ENCODE peak calls at places on chromosome 11, in six cellular contexts. Q is hypothalamus; T is HS-5; X is activated gamma-delta T cell treated with anti-CD3 and anti-CD28 coated beads, Interleukin-2, amount 50 U/mL, for 16 hours; K is small intestine; R is effector memory CD4-positive, alpha-beta T cell. O is an unnamed sample.

GRCh38 chr11:69437001-69437875 is 44.2 kb upstream of the LINC01488 start:
- DNase-seq in Q (no peak), T (no peak), X (no peak), K (no peak), R (no peak), O (no peak)

GRCh38 chr11:18188796-18189195 is 16.2 kb downstream of the MRGPRX4 start:
- DNase-seq in Q (no peak), T (no peak), X (no peak), K (no peak), R (no peak), O (no peak)

GRCh38 chr11:133902506-133902905 is 54.3 kb downstream of the IGSF9B start:
- DNase-seq in Q (no peak), T (no peak), X (no peak), K (no peak), R (no peak), O (no peak)

GRCh38 chr11:125407046-125407445 is 89.0 kb downstream of the FEZ1 start:
- DNase-seq in Q (no peak), T (no peak), X (no peak), K (no peak), R (no peak), O (no peak)

GRCh38 chr11:67316882-67317364 is 13.6 kb downstream of the SSH3 start:
- DNase-seq in Q (peak; percentile 77), T (peak; percentile 51), X (no peak), K (peak; percentile 75), R (no peak), O (no peak)

GRCh38 chr11:36404831-36405230 is 105.2 kb downstream of the TRAF6 start:
- DNase-seq in Q (no peak), T (no peak), X (no peak), K (no peak), R (no peak), O (no peak)

GRCh38 chr11:9765320-9766101 is 101.6 kb downstream of the SWAP70 start:
- DNase-seq in Q (no peak), T (peak; percentile 79), X (no peak), K (no peak), R (no peak), O (no peak)

GRCh38 chr11:109808569-109808968 is 284.6 kb upstream of the ZC3H12C start:
- DNase-seq in Q (no peak), T (no peak), X (no peak), K (no peak), R (no peak), O (no peak)

GRCh38 chr11:118883368-118884071 is at the start of gene CXCR5:
- DNase-seq in Q (no peak), T (no peak), X (no peak), K (no peak), R (no peak), O (no peak)

GRCh38 chr11:69545976-69546617 is 64.6 kb downstream of the LINC01488 start:
- DNase-seq in Q (no peak), T (no peak), X (no peak), K (no peak), R (no peak), O (no peak)

GRCh38 chr11:121723261-121723741 is 270.5 kb upstream of the SORL1-AS1 start:
- DNase-seq in Q (peak; percentile 53), T (no peak), X (no peak), K (no peak), R (no peak), O (no peak)

GRCh38 chr11:102428696-102429095 is 23.9 kb downstream of the TMEM123 start:
- DNase-seq in Q (no peak), T (no peak), X (no peak), K (no peak), R (no peak), O (no peak)

GRCh38 chr11:14519692-14520085 is 497 bp downstream of the PSMA1 start:
- DNase-seq in Q (no peak), T (peak; percentile 20), X (no peak), K (no peak), R (no peak), O (no peak)

GRCh38 chr11:17504330-17505107 is 27.9 kb upstream of the ABCC8 start:
- DNase-seq in Q (peak; percentile 31), T (peak; percentile 24), X (peak; percentile 66), K (peak; percentile 60), R (peak; percentile 46), O (peak; percentile 45)

GRCh38 chr11:12007769-12008737 is at the start of gene DKK3:
- DNase-seq in Q (peak; percentile 28), T (no peak), X (no peak), K (no peak), R (no peak), O (no peak)

GRCh38 chr11:96196074-96196787 is 146.8 kb downstream of the MAML2 start:
- DNase-seq in Q (no peak), T (no peak), X (no peak), K (no peak), R (no peak), O (no peak)

GRCh38 chr11:65576867-65577755 is 1.3 kb downstream of the EHBP1L1 start:
- DNase-seq in Q (no peak), T (no peak), X (no peak), K (peak; percentile 89), R (peak; percentile 34), O (peak; percentile 17)

GRCh38 chr11:119800171-119800570 is 71.2 kb upstream of the NECTIN1 start:
- DNase-seq in Q (no peak), T (no peak), X (no peak), K (peak; percentile 17), R (no peak), O (no peak)

GRCh38 chr11:110362916-110363574 is 66.6 kb upstream of the RDX start:
- DNase-seq in Q (no peak), T (no peak), X (no peak), K (no peak), R (no peak), O (no peak)

GRCh38 chr11:118214210-118214914 is 10.4 kb downstream of the JAML start:
- DNase-seq in Q (no peak), T (no peak), X (no peak), K (no peak), R (no peak), O (no peak)

GRCh38 chr11:113593698-113594308 is 112.3 kb downstream of the TMPRSS5 start:
- DNase-seq in Q (no peak), T (no peak), X (no peak), K (no peak), R (no peak), O (no peak)

GRCh38 chr11:35725880-35726279 is 63.3 kb downstream of the TRIM44 start:
- DNase-seq in Q (no peak), T (peak; percentile 41), X (no peak), K (peak; percentile 40), R (no peak), O (no peak)

GRCh38 chr11:29616611-29617010 is 400.2 kb downstream of the KCNA4 start:
- DNase-seq in Q (no peak), T (no peak), X (no peak), K (no peak), R (no peak), O (no peak)

GRCh38 chr11:12315024-12315423 is 62.3 kb upstream of the PARVA start:
- DNase-seq in Q (no peak), T (no peak), X (no peak), K (no peak), R (no peak), O (no peak)

GRCh38 chr11:17991799-17992433 is 20.9 kb downstream of the SERGEF start:
- DNase-seq in Q (no peak), T (no peak), X (peak; percentile 30), K (peak; percentile 57), R (no peak), O (no peak)

GRCh38 chr11:19199766-19200165 is 2.0 kb downstream of the CSRP3 start:
- DNase-seq in Q (no peak), T (no peak), X (no peak), K (no peak), R (no peak), O (no peak)

GRCh38 chr11:121965330-121965729 is 150.7 kb downstream of the BLID start:
- DNase-seq in Q (no peak), T (peak; percentile 47), X (no peak), K (no peak), R (no peak), O (no peak)

GRCh38 chr11:75924966-75925784 is 110.2 kb downstream of the UVRAG start:
- DNase-seq in Q (no peak), T (no peak), X (no peak), K (peak; percentile 70), R (no peak), O (no peak)

GRCh38 chr11:118671254-118671653 is 8.2 kb downstream of the TREH start:
- DNase-seq in Q (no peak), T (no peak), X (no peak), K (no peak), R (no peak), O (no peak)

GRCh38 chr11:91527380-91528030 is 697.1 kb upstream of the FAT3 start:
- DNase-seq in Q (no peak), T (no peak), X (no peak), K (no peak), R (no peak), O (no peak)

GRCh38 chr11:115111066-115111465 is 393.1 kb downstream of the CADM1 start:
- DNase-seq in Q (no peak), T (no peak), X (no peak), K (no peak), R (no peak), O (no peak)

GRCh38 chr11:47399860-47400812 is 8.3 kb upstream of the SLC39A13 start:
- DNase-seq in Q (no peak), T (no peak), X (no peak), K (no peak), R (peak; percentile 15), O (no peak)

GRCh38 chr11:76810151-76810853 is 27.1 kb downstream of the TSKU start:
- DNase-seq in Q (no peak), T (no peak), X (no peak), K (peak; percentile 73), R (no peak), O (no peak)

GRCh38 chr11:67195971-67196418 is 70.3 kb upstream of the GRK2 start:
- DNase-seq in Q (no peak), T (peak; percentile 70), X (no peak), K (peak; percentile 56), R (no peak), O (no peak)

O was measured in substantia nigra.